ENCODE peak calls at places on chromosomes 11 and 22, in five cellular contexts. I is MM.1S, G is neural progenitor cell, X is PC-3, J is SK-N-SH. Y is an unnamed sample. For H3F3A, the result is how much of the 10 kb centered on the place peaks cover.

GRCh38 chr11:24556693-24557092 is 59.8 kb downstream of the LUZP2 start:
- DNase-seq in J (no peak), G (no peak), I (no peak), X (no peak), Y (no peak)

GRCh38 chr11:60818057-60818456 is 23.9 kb upstream of the CCDC86 start:
- DNase-seq in J (no peak), I (no peak), G (no peak), X (no peak), Y (no peak)

GRCh38 chr11:120009938-120010337 is 128.0 kb downstream of the TRIM29 start:
- DNase-seq in G (no peak), X (no peak), I (no peak), J (no peak), Y (no peak)

GRCh38 chr22:36197065-36197440 is 4.6 kb downstream of the APOL4 start:
- DNase-seq in G (peak), X (no peak), I (peak), J (peak), Y (peak)

GRCh38 chr11:73367482-73368024 is 8.6 kb upstream of the RELT start:
- DNase-seq in X (no peak), G (no peak), I (no peak), J (no peak), Y (no peak)

GRCh38 chr11:1127664-1128162 is 30.0 kb upstream of the MUC5AC start:
- DNase-seq in J (peak), I (no peak), G (no peak), X (no peak), Y (no peak)

GRCh38 chr22:17871726-17872458 is 97.6 kb upstream of the BID start:
- DNase-seq in J (no peak), X (no peak), G (no peak), I (no peak), Y (no peak)

GRCh38 chr11:118164885-118165284 is 11.6 kb downstream of the SCN2B start:
- DNase-seq in I (no peak), X (no peak), G (no peak), J (no peak), Y (no peak)

GRCh38 chr11:74020537-74020936 is 11.7 kb upstream of the UCP3 start:
- DNase-seq in G (no peak), I (no peak), J (no peak), X (no peak), Y (no peak)

GRCh38 chr22:45997775-45998637 is 21.0 kb upstream of the WNT7B start:
- DNase-seq in X (peak), I (peak), G (no peak), J (peak), Y (peak)

GRCh38 chr11:85941380-85941973 is 86.3 kb downstream of the CCDC83 start:
- DNase-seq in J (peak), I (peak), G (peak), X (peak), Y (peak)

GRCh38 chr11:5420993-5421392 is 918 bp upstream of the OR51Q1 start:
- DNase-seq in X (no peak), J (no peak), G (peak), I (no peak), Y (no peak)

GRCh38 chr11:62600367-62601113 is 1.1 kb downstream of the MTA2 start:
- DNase-seq in I (peak), J (no peak), X (no peak), G (peak), Y (no peak)

GRCh38 chr22:50191041-50191740 is 5.5 kb downstream of the TRABD start:
- DNase-seq in I (no peak), X (no peak), G (no peak), J (peak), Y (no peak)

GRCh38 chr22:45208993-45209838 is 31.5 kb downstream of the KIAA0930 start:
- DNase-seq in J (peak), G (peak), X (peak), I (no peak), Y (peak)

GRCh38 chr11:2769779-2770555 is 70.2 kb upstream of the KCNQ1OT1 start:
- DNase-seq in J (no peak), X (no peak), I (no peak), G (no peak), Y (no peak)

GRCh38 chr22:29480512-29481264 is 670 bp downstream of the NEFH start:
- DNase-seq in I (no peak), J (peak), G (peak), X (no peak), Y (peak)

GRCh38 chr11:97201743-97202612 is 812.2 kb downstream of the JRKL start:
- DNase-seq in G (peak), X (no peak), I (no peak), J (no peak), Y (no peak)

GRCh38 chr11:106208795-106209194 is 131.3 kb downstream of the AASDHPPT start:
- DNase-seq in J (peak), X (no peak), I (no peak), G (no peak), Y (no peak)

GRCh38 chr11:84372366-84372765 is 1086.2 kb upstream of the CCDC90B start:
- DNase-seq in J (no peak), X (no peak), G (no peak), I (no peak), Y (no peak)

GRCh38 chr11:103842191-103842590 is 194.2 kb upstream of the DDI1 start:
- DNase-seq in X (no peak), G (no peak), J (no peak), I (no peak), Y (no peak)

GRCh38 chr11:78725200-78725599 is 150.5 kb upstream of the NARS2 start:
- DNase-seq in X (no peak), G (no peak), I (no peak), J (peak), Y (no peak)
- TF ChIP-seq EZH2phosphoT487 in X (no peak), G (no peak), I (no peak), J (no peak), Y (no peak)

GRCh38 chr11:17164361-17165246 is 43.2 kb downstream of the PIK3C2A start:
- DNase-seq in J (no peak), I (peak), G (no peak), X (no peak), Y (no peak)
- H3K9ac ChIP-seq in J (no peak), I (no peak), G (no peak), X (no peak), Y (no peak)

GRCh38 chr22:32809786-32810185 is 8.3 kb downstream of the TIMP3 start:
- DNase-seq in J (no peak), X (no peak), I (no peak), G (no peak), Y (peak)

GRCh38 chr22:32806296-32806695 is 4.8 kb downstream of the TIMP3 start:
- DNase-seq in I (no peak), X (no peak), J (no peak), G (no peak), Y (peak)

GRCh38 chr22:32810241-32811133 is 9.0 kb downstream of the TIMP3 start:
- DNase-seq in I (no peak), J (no peak), X (peak), G (peak), Y (peak)

GRCh38 chr22:32805586-32805881 is 4.0 kb downstream of the TIMP3 start:
- DNase-seq in G (no peak), J (no peak), X (no peak), I (no peak), Y (no peak)

DNA sequence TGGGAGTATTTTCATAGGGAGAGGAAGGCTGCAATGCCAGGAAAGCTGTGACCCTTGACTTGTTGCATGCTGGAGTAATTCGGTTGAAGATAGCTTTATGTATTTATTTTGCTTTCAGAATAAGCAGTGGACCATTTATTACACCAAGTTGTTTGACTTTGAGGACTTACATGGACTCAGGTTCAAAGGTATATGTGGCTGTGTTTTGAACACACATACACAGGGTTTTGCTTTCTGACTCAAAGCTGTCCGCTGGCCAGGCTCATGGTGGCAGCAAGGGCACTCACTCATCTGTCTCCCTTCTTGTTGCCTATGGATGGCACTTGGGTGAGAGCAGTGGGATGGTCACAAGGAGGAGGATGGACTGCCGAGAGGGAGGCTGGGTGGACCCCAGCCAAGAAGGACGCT is 6.5 kb downstream of the TIMP3 start:
- DNase-seq in J (no peak), I (no peak), X (no peak), G (no peak), Y (peak)
- H3F3A ChIP-seq in J (under half), I (under half), X (under half), G (under half), Y (half or more)

GRCh38 chr11:12455938-12456337 is 78.6 kb downstream of the PARVA start:
- DNase-seq in I (no peak), X (no peak), G (no peak), J (no peak), Y (peak)
- TF ChIP-seq EZH2phosphoT487 in I (no peak), X (no peak), G (no peak), J (no peak), Y (no peak)

DNA sequence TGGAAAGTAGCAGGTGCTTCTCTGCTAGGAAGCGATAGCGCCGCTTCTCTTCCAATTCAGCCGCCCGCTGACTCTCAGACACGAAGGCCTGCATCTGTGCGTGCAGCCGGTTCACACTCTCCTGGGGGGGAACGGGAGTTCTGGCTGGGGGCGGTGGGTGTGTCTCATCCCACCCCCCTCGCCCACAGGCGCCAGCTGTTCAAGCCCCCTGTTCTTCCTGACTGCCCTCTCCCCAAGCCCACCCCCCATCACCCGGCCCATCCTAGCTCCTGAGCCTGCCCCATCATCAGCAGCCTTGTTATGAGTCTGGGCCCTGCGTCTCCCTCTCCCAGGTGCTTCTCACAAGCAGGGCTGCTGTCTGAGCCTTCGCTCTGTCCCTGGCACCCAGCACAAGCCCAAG is 13.1 kb upstream of the SLC16A8 start:
- DNase-seq in X (no peak), J (no peak), G (peak), I (no peak), Y (no peak)
- H3K9ac ChIP-seq in X (no peak), J (no peak), G (no peak), I (no peak), Y (no peak)

GRCh38 chr22:37500745-37501144 is 14.6 kb upstream of the MFNG start:
- DNase-seq in J (no peak), X (no peak), G (no peak), I (no peak), Y (no peak)
- H3F3A ChIP-seq in J (under half), X (under half), G (under half), I (under half), Y (under half)

GRCh38 chr22:24697141-24697540 is 77.4 kb downstream of the PIWIL3 start:
- DNase-seq in J (no peak), I (no peak), X (no peak), G (no peak), Y (no peak)

GRCh38 chr22:24699861-24700260 is 74.7 kb downstream of the PIWIL3 start:
- DNase-seq in J (no peak), X (no peak), I (no peak), G (no peak), Y (no peak)

GRCh38 chr22:24696551-24697001 is 77.9 kb downstream of the PIWIL3 start:
- DNase-seq in X (no peak), J (no peak), I (no peak), G (no peak), Y (no peak)

GRCh38 chr22:24697671-24698082 is 76.8 kb downstream of the PIWIL3 start:
- DNase-seq in I (no peak), J (no peak), X (no peak), G (no peak), Y (no peak)

GRCh38 chr22:24698266-24698926 is 76.1 kb downstream of the PIWIL3 start:
- DNase-seq in G (no peak), X (no peak), J (no peak), I (no peak), Y (no peak)
- TF ChIP-seq EZH2phosphoT487 in G (no peak), X (no peak), J (no peak), I (no peak), Y (no peak)

GRCh38 chr11:122690801-122691649 is 35.5 kb downstream of the UBASH3B start:
- DNase-seq in J (no peak), X (no peak), G (peak), I (no peak), Y (peak)
- H3K9ac ChIP-seq in J (no peak), X (no peak), G (no peak), I (no peak), Y (peak)

Y was measured in GM23248.